ENCODE peak calls at places on chromosomes 13 and 19, in six cellular contexts. H is fibroblast of lung; F is putamen; E is NCI-H1092; C is stimulated activated CD8-positive, alpha-beta memory T cell treated with anti-CD3 and anti-CD28 coated beads, Interleukin-15, amount 100 ng/mL, for 1 hour; S is hepatic stellate cell. A is an unnamed sample.

GRCh38 chr13:114043421-114044053 is 69.7 kb upstream of the C13orf46 start:
- DNase-seq in H (peak), F (no peak), E (peak), C (no peak), S (no peak), A (no peak)

GRCh38 chr13:26325876-26326275 is 71.9 kb downstream of the CDK8 start:
- DNase-seq in H (no peak), F (no peak), E (no peak), C (no peak), S (no peak), A (no peak)

GRCh38 chr13:111962431-111962891 is 104.5 kb upstream of the SOX1 start:
- DNase-seq in H (no peak), F (no peak), E (no peak), C (no peak), S (no peak), A (no peak)

GRCh38 chr19:17436094-17436873 is 12.2 kb downstream of the TMEM221 start:
- DNase-seq in H (no peak), F (no peak), E (no peak), C (no peak), S (no peak), A (no peak)

GRCh38 chr13:50129923-50130685 is 114.9 kb downstream of the KCNRG start:
- DNase-seq in H (peak), F (no peak), E (no peak), C (no peak), S (peak), A (peak)

GRCh38 chr13:112770504-112770903 is 80.7 kb downstream of the ATP11A start:
- DNase-seq in H (no peak), F (no peak), E (no peak), C (no peak), S (no peak), A (no peak)

GRCh38 chr19:13834308-13834790 is 39.1 kb downstream of the ZSWIM4 start:
- DNase-seq in H (no peak), F (no peak), E (no peak), C (no peak), S (no peak), A (no peak)

GRCh38 chr19:47711652-47712239 is 1.5 kb upstream of the EHD2 start:
- DNase-seq in H (no peak), F (no peak), E (no peak), C (no peak), S (no peak), A (no peak)

GRCh38 chr13:112983428-112984196 is 14.6 kb downstream of the MCF2L start:
- DNase-seq in H (no peak), F (no peak), E (no peak), C (no peak), S (no peak), A (no peak)

GRCh38 chr13:37595162-37595561 is 3.4 kb downstream of the POSTN start:
- DNase-seq in H (peak), F (no peak), E (no peak), C (no peak), S (no peak), A (no peak)

GRCh38 chr13:44365008-44365407 is 8.6 kb upstream of the SERP2 start:
- DNase-seq in H (peak), F (no peak), E (no peak), C (no peak), S (no peak), A (peak)

A was measured in LoVo.